ENCODE peak calls at places on chromosomes 3 and 15, in five cellular contexts. G is substantia nigra, J is mucosa of gallbladder, D is posterior cingulate gyrus, V is endothelial cell. A is an unnamed sample.

GRCh38 chr3:144466114-144466513 is 494.5 kb downstream of the DIPK2A start:
- DNase-seq in D (no peak), V (no peak), J (no peak), G (no peak), A (no peak)

GRCh38 chr15:67165653-67166260 is 88.7 kb downstream of the AAGAB start:
- DNase-seq in V (no peak), D (no peak), J (no peak), G (no peak), A (no peak)

GRCh38 chr3:133775835-133776234 is 29.6 kb downstream of the TF start:
- DNase-seq in J (no peak), V (no peak), G (no peak), D (no peak), A (no peak)

GRCh38 chr15:31080618-31081017 is 20.9 kb downstream of the TRPM1 start:
- DNase-seq in D (peak), G (peak), J (peak), V (peak), A (peak)

GRCh38 chr3:112117826-112118571 is 15.0 kb downstream of the GCSAM start:
- DNase-seq in D (peak), V (peak), J (no peak), G (peak), A (no peak)

GRCh38 chr3:55226696-55227095 is 260.4 kb downstream of the WNT5A start:
- DNase-seq in D (no peak), J (no peak), G (no peak), V (no peak), A (no peak)

GRCh38 chr3:8845641-8846040 is 76.2 kb upstream of the OXTR start:
- DNase-seq in D (no peak), V (no peak), G (no peak), J (no peak), A (no peak)

GRCh38 chr3:10450494-10451440 is 54.6 kb downstream of the ATP2B2 start:
- DNase-seq in G (no peak), V (no peak), J (no peak), D (no peak), A (peak)

GRCh38 chr3:172836390-172836997 is 86.0 kb downstream of the ECT2 start:
- DNase-seq in D (no peak), V (peak), G (no peak), J (peak), A (peak)

GRCh38 chr3:117145677-117146076 is 436.1 kb downstream of the TUSC7 start:
- DNase-seq in D (no peak), G (no peak), J (no peak), V (no peak), A (no peak)

GRCh38 chr3:181025204-181025603 is 35.7 kb upstream of the DNAJC19 start:
- DNase-seq in D (no peak), V (no peak), G (no peak), J (no peak), A (no peak)

GRCh38 chr3:168049366-168049974 is 46.3 kb downstream of the GOLIM4 start:
- DNase-seq in G (no peak), D (no peak), V (no peak), J (peak), A (no peak)

GRCh38 chr3:172659246-172660002 is 51.4 kb downstream of the NCEH1 start:
- DNase-seq in V (no peak), J (no peak), G (no peak), D (no peak), A (no peak)

GRCh38 chr15:76342382-76343201 is 6.0 kb downstream of the ISL2 start:
- DNase-seq in D (no peak), J (no peak), G (no peak), V (no peak), A (no peak)

GRCh38 chr3:43759297-43759782 is 68.6 kb downstream of the ABHD5 start:
- DNase-seq in D (no peak), V (no peak), J (no peak), G (no peak), A (no peak)

GRCh38 chr15:98658831-98659699 is 10.7 kb downstream of the IGF1R start:
- DNase-seq in G (no peak), J (peak), D (no peak), V (peak), A (peak)